ENCODE peak calls at places on chromosomes 7 and 10, in ten cellular contexts. One of them, this sample, is unnamed.

GRCh38 chr10:133008196-133008595 is 65.8 kb upstream of the CFAP46 start:
- DNase-seq in thyroid gland: no peak
- DNase-seq in progenitor cell of endocrine pancreas: no peak
- DNase-seq in astrocyte of the spinal cord: no peak
- DNase-seq in stomach: no peak
- DNase-seq in body of pancreas: no peak
- DNase-seq in fibroblast of the aortic adventitia: no peak
- DNase-seq in CD8-positive, alpha-beta T cell: no peak
- DNase-seq in vagina: no peak
- DNase-seq in IMR-90: no peak
- DNase-seq in this sample: no peak

GRCh38 chr10:131077724-131078123 is 233.8 kb downstream of the TCERG1L start:
- DNase-seq in IMR-90: no peak
- DNase-seq in thyroid gland: no peak
- DNase-seq in CD8-positive, alpha-beta T cell: no peak
- DNase-seq in progenitor cell of endocrine pancreas: no peak
- DNase-seq in stomach: no peak
- DNase-seq in body of pancreas: no peak
- DNase-seq in fibroblast of the aortic adventitia: no peak
- DNase-seq in vagina: no peak
- DNase-seq in astrocyte of the spinal cord: no peak
- DNase-seq in this sample: no peak

GRCh38 chr7:19663816-19664531 is 44.9 kb downstream of the POLR1F start:
- DNase-seq in IMR-90: no peak
- DNase-seq in CD8-positive, alpha-beta T cell: no peak
- DNase-seq in progenitor cell of endocrine pancreas: no peak
- DNase-seq in vagina: no peak
- DNase-seq in stomach: no peak
- DNase-seq in fibroblast of the aortic adventitia: no peak
- DNase-seq in body of pancreas: no peak
- DNase-seq in astrocyte of the spinal cord: no peak
- DNase-seq in thyroid gland: no peak
- DNase-seq in this sample: no peak

GRCh38 chr7:1300636-1301035 is 68.0 kb downstream of the UNCX start:
- DNase-seq in stomach: no peak
- DNase-seq in progenitor cell of endocrine pancreas: no peak
- DNase-seq in CD8-positive, alpha-beta T cell: no peak
- DNase-seq in body of pancreas: no peak
- DNase-seq in vagina: no peak
- DNase-seq in fibroblast of the aortic adventitia: no peak
- DNase-seq in IMR-90: no peak
- DNase-seq in astrocyte of the spinal cord: no peak
- DNase-seq in thyroid gland: no peak
- DNase-seq in this sample: no peak

GRCh38 chr7:80879849-80880248 is 39.0 kb downstream of the SEMA3C start:
- DNase-seq in body of pancreas: no peak
- DNase-seq in astrocyte of the spinal cord: peak
- DNase-seq in fibroblast of the aortic adventitia: no peak
- DNase-seq in stomach: no peak
- DNase-seq in thyroid gland: no peak
- DNase-seq in IMR-90: peak
- DNase-seq in vagina: no peak
- DNase-seq in CD8-positive, alpha-beta T cell: no peak
- DNase-seq in progenitor cell of endocrine pancreas: no peak
- DNase-seq in this sample: no peak

GRCh38 chr10:4532976-4533375 is 293.0 kb upstream of the AKR1E2 start:
- DNase-seq in vagina: no peak
- DNase-seq in IMR-90: no peak
- DNase-seq in stomach: no peak
- DNase-seq in astrocyte of the spinal cord: no peak
- DNase-seq in thyroid gland: no peak
- DNase-seq in progenitor cell of endocrine pancreas: no peak
- DNase-seq in body of pancreas: no peak
- DNase-seq in CD8-positive, alpha-beta T cell: no peak
- DNase-seq in fibroblast of the aortic adventitia: peak
- DNase-seq in this sample: no peak

GRCh38 chr10:12833451-12833850 is 168.1 kb downstream of the CCDC3 start:
- DNase-seq in vagina: no peak
- DNase-seq in IMR-90: no peak
- DNase-seq in fibroblast of the aortic adventitia: no peak
- DNase-seq in stomach: no peak
- DNase-seq in astrocyte of the spinal cord: no peak
- DNase-seq in CD8-positive, alpha-beta T cell: no peak
- DNase-seq in progenitor cell of endocrine pancreas: no peak
- DNase-seq in body of pancreas: no peak
- DNase-seq in thyroid gland: no peak
- DNase-seq in this sample: no peak

GRCh38 chr10:129780901-129781795 is 182.9 kb downstream of the EBF3 start:
- DNase-seq in fibroblast of the aortic adventitia: no peak
- DNase-seq in progenitor cell of endocrine pancreas: no peak
- DNase-seq in vagina: no peak
- DNase-seq in body of pancreas: no peak
- DNase-seq in astrocyte of the spinal cord: no peak
- DNase-seq in stomach: no peak
- DNase-seq in CD8-positive, alpha-beta T cell: no peak
- DNase-seq in IMR-90: no peak
- DNase-seq in thyroid gland: no peak
- DNase-seq in this sample: no peak

GRCh38 chr7:106895246-106895864 is 30.3 kb downstream of the PIK3CG start:
- DNase-seq in CD8-positive, alpha-beta T cell: no peak
- DNase-seq in progenitor cell of endocrine pancreas: no peak
- DNase-seq in IMR-90: no peak
- DNase-seq in body of pancreas: no peak
- DNase-seq in astrocyte of the spinal cord: no peak
- DNase-seq in stomach: no peak
- DNase-seq in thyroid gland: no peak
- DNase-seq in vagina: no peak
- DNase-seq in fibroblast of the aortic adventitia: no peak
- DNase-seq in this sample: no peak

GRCh38 chr7:106890952-106891351 is 25.9 kb downstream of the PIK3CG start:
- DNase-seq in stomach: no peak
- DNase-seq in thyroid gland: no peak
- DNase-seq in vagina: no peak
- DNase-seq in fibroblast of the aortic adventitia: no peak
- DNase-seq in progenitor cell of endocrine pancreas: no peak
- DNase-seq in astrocyte of the spinal cord: no peak
- DNase-seq in body of pancreas: no peak
- DNase-seq in CD8-positive, alpha-beta T cell: no peak
- DNase-seq in IMR-90: no peak
- DNase-seq in this sample: no peak

GRCh38 chr7:106888204-106888603 is 23.1 kb downstream of the PIK3CG start:
- DNase-seq in IMR-90: no peak
- DNase-seq in progenitor cell of endocrine pancreas: no peak
- DNase-seq in thyroid gland: no peak
- DNase-seq in vagina: no peak
- DNase-seq in fibroblast of the aortic adventitia: no peak
- DNase-seq in CD8-positive, alpha-beta T cell: no peak
- DNase-seq in stomach: no peak
- DNase-seq in astrocyte of the spinal cord: no peak
- DNase-seq in body of pancreas: no peak
- DNase-seq in this sample: no peak

GRCh38 chr7:106893591-106893990 is 28.5 kb downstream of the PIK3CG start:
- DNase-seq in body of pancreas: no peak
- DNase-seq in stomach: no peak
- DNase-seq in fibroblast of the aortic adventitia: no peak
- DNase-seq in progenitor cell of endocrine pancreas: no peak
- DNase-seq in astrocyte of the spinal cord: no peak
- DNase-seq in CD8-positive, alpha-beta T cell: no peak
- DNase-seq in thyroid gland: no peak
- DNase-seq in vagina: no peak
- DNase-seq in IMR-90: peak
- DNase-seq in this sample: no peak

GRCh38 chr7:106891545-106892410 is 26.7 kb downstream of the PIK3CG start:
- DNase-seq in stomach: no peak
- DNase-seq in IMR-90: no peak
- DNase-seq in fibroblast of the aortic adventitia: no peak
- DNase-seq in CD8-positive, alpha-beta T cell: no peak
- DNase-seq in body of pancreas: no peak
- DNase-seq in progenitor cell of endocrine pancreas: no peak
- DNase-seq in vagina: no peak
- DNase-seq in astrocyte of the spinal cord: no peak
- DNase-seq in thyroid gland: no peak
- DNase-seq in this sample: no peak
- TF ChIP-seq CTCF in stomach: no peak
- TF ChIP-seq CTCF in IMR-90: no peak
- TF ChIP-seq CTCF in fibroblast of the aortic adventitia: peak
- TF ChIP-seq CTCF in CD8-positive, alpha-beta T cell: no peak
- TF ChIP-seq CTCF in body of pancreas: no peak
- TF ChIP-seq CTCF in progenitor cell of endocrine pancreas: peak
- TF ChIP-seq CTCF in vagina: no peak
- TF ChIP-seq CTCF in astrocyte of the spinal cord: no peak
- TF ChIP-seq CTCF in thyroid gland: no peak
- TF ChIP-seq CTCF in this sample: no peak

GRCh38 chr10:110020265-110020664 is 12.5 kb downstream of the ADD3 start:
- DNase-seq in CD8-positive, alpha-beta T cell: no peak
- DNase-seq in vagina: no peak
- DNase-seq in IMR-90: no peak
- DNase-seq in progenitor cell of endocrine pancreas: no peak
- DNase-seq in fibroblast of the aortic adventitia: no peak
- DNase-seq in stomach: no peak
- DNase-seq in thyroid gland: no peak
- DNase-seq in astrocyte of the spinal cord: no peak
- DNase-seq in body of pancreas: no peak
- DNase-seq in this sample: no peak

GRCh38 chr10:110017940-110018339 is 10.2 kb downstream of the ADD3 start:
- DNase-seq in thyroid gland: no peak
- DNase-seq in IMR-90: no peak
- DNase-seq in body of pancreas: no peak
- DNase-seq in stomach: no peak
- DNase-seq in vagina: no peak
- DNase-seq in astrocyte of the spinal cord: no peak
- DNase-seq in CD8-positive, alpha-beta T cell: no peak
- DNase-seq in progenitor cell of endocrine pancreas: no peak
- DNase-seq in fibroblast of the aortic adventitia: peak
- DNase-seq in this sample: no peak

GRCh38 chr10:110016957-110017514 is 9.3 kb downstream of the ADD3 start:
- DNase-seq in IMR-90: no peak
- DNase-seq in vagina: no peak
- DNase-seq in CD8-positive, alpha-beta T cell: no peak
- DNase-seq in astrocyte of the spinal cord: no peak
- DNase-seq in body of pancreas: no peak
- DNase-seq in stomach: no peak
- DNase-seq in thyroid gland: no peak
- DNase-seq in fibroblast of the aortic adventitia: no peak
- DNase-seq in progenitor cell of endocrine pancreas: no peak
- DNase-seq in this sample: no peak

GRCh38 chr10:110013615-110014293 is 6.0 kb downstream of the ADD3 start:
- DNase-seq in stomach: no peak
- DNase-seq in body of pancreas: no peak
- DNase-seq in vagina: no peak
- DNase-seq in thyroid gland: no peak
- DNase-seq in progenitor cell of endocrine pancreas: no peak
- DNase-seq in astrocyte of the spinal cord: no peak
- DNase-seq in IMR-90: no peak
- DNase-seq in CD8-positive, alpha-beta T cell: no peak
- DNase-seq in fibroblast of the aortic adventitia: peak
- DNase-seq in this sample: no peak

GRCh38 chr10:110016037-110016436 is 8.3 kb downstream of the ADD3 start:
- DNase-seq in body of pancreas: no peak
- DNase-seq in thyroid gland: peak
- DNase-seq in fibroblast of the aortic adventitia: peak
- DNase-seq in vagina: no peak
- DNase-seq in stomach: no peak
- DNase-seq in IMR-90: peak
- DNase-seq in progenitor cell of endocrine pancreas: no peak
- DNase-seq in CD8-positive, alpha-beta T cell: no peak
- DNase-seq in astrocyte of the spinal cord: peak
- DNase-seq in this sample: no peak
- TF ChIP-seq CTCF in body of pancreas: no peak
- TF ChIP-seq CTCF in thyroid gland: peak
- TF ChIP-seq CTCF in fibroblast of the aortic adventitia: peak
- TF ChIP-seq CTCF in vagina: no peak
- TF ChIP-seq CTCF in stomach: peak
- TF ChIP-seq CTCF in IMR-90: peak
- TF ChIP-seq CTCF in progenitor cell of endocrine pancreas: no peak
- TF ChIP-seq CTCF in CD8-positive, alpha-beta T cell: peak
- TF ChIP-seq CTCF in astrocyte of the spinal cord: peak
- TF ChIP-seq CTCF in this sample: no peak

DNA sequence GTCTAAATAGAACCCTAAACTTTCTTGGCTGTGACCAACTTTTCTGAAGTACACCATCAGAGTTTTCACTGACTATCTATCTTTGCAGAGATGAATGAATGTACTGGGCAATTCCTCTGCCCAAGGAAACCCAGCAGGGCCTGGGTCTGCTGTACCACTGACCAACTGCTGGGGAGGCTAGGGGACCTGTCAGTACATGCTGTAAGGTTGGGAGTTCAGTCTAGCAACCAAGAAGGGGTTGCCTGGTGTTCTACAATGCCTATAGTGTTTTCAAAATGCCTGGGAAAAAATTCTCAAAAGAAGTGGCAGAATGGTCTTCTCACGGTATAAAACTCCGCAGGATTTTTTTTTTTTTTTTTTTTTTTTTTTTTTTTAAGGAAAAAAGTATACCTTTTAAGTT is 106.3 kb downstream of the NT5C2 start:
- DNase-seq in IMR-90: no peak
- DNase-seq in stomach: no peak
- DNase-seq in vagina: no peak
- DNase-seq in astrocyte of the spinal cord: no peak
- DNase-seq in thyroid gland: no peak
- DNase-seq in fibroblast of the aortic adventitia: no peak
- DNase-seq in progenitor cell of endocrine pancreas: no peak
- DNase-seq in body of pancreas: no peak
- DNase-seq in CD8-positive, alpha-beta T cell: no peak
- DNase-seq in this sample: no peak
- TF ChIP-seq CTCF in IMR-90: no peak
- TF ChIP-seq CTCF in stomach: no peak
- TF ChIP-seq CTCF in vagina: no peak
- TF ChIP-seq CTCF in astrocyte of the spinal cord: no peak
- TF ChIP-seq CTCF in thyroid gland: no peak
- TF ChIP-seq CTCF in fibroblast of the aortic adventitia: no peak
- TF ChIP-seq CTCF in progenitor cell of endocrine pancreas: no peak
- TF ChIP-seq CTCF in body of pancreas: no peak
- TF ChIP-seq CTCF in CD8-positive, alpha-beta T cell: no peak
- TF ChIP-seq CTCF in this sample: no peak

DNA sequence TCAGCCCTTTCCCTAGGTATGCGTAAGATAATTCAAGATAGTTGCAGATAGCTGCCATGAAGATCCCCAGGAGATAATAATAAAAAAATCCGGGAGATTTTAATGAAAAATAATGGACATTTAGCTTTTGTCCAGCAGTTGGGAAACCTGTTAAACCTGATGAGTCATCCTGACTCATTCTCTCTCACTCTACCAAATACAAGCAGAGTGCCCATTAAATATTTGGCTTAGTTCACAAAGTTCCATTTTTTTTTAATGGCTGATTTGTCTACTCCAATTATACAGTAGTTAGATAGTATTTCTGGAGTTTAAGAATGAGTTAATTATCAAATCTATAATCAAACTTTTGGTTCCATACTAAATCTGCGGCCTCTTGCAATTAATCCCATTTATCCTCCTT is 2.1 kb upstream of the SHTN1 start:
- DNase-seq in fibroblast of the aortic adventitia: peak
- DNase-seq in body of pancreas: no peak
- DNase-seq in CD8-positive, alpha-beta T cell: no peak
- DNase-seq in IMR-90: peak
- DNase-seq in astrocyte of the spinal cord: peak
- DNase-seq in progenitor cell of endocrine pancreas: no peak
- DNase-seq in vagina: no peak
- DNase-seq in stomach: no peak
- DNase-seq in thyroid gland: no peak
- DNase-seq in this sample: no peak
- TF ChIP-seq CTCF in fibroblast of the aortic adventitia: no peak
- TF ChIP-seq CTCF in body of pancreas: no peak
- TF ChIP-seq CTCF in CD8-positive, alpha-beta T cell: no peak
- TF ChIP-seq CTCF in IMR-90: no peak
- TF ChIP-seq CTCF in astrocyte of the spinal cord: no peak
- TF ChIP-seq CTCF in progenitor cell of endocrine pancreas: no peak
- TF ChIP-seq CTCF in vagina: no peak
- TF ChIP-seq CTCF in stomach: no peak
- TF ChIP-seq CTCF in thyroid gland: no peak
- TF ChIP-seq CTCF in this sample: no peak

GRCh38 chr7:105399043-105399725 is 10.5 kb upstream of the SRPK2 start:
- DNase-seq in astrocyte of the spinal cord: peak
- DNase-seq in thyroid gland: no peak
- DNase-seq in CD8-positive, alpha-beta T cell: no peak
- DNase-seq in IMR-90: peak
- DNase-seq in body of pancreas: no peak
- DNase-seq in progenitor cell of endocrine pancreas: no peak
- DNase-seq in stomach: no peak
- DNase-seq in vagina: no peak
- DNase-seq in fibroblast of the aortic adventitia: peak
- DNase-seq in this sample: no peak
- TF ChIP-seq CTCF in astrocyte of the spinal cord: peak
- TF ChIP-seq CTCF in thyroid gland: peak
- TF ChIP-seq CTCF in CD8-positive, alpha-beta T cell: no peak
- TF ChIP-seq CTCF in IMR-90: peak
- TF ChIP-seq CTCF in body of pancreas: no peak
- TF ChIP-seq CTCF in progenitor cell of endocrine pancreas: peak
- TF ChIP-seq CTCF in stomach: peak
- TF ChIP-seq CTCF in vagina: no peak
- TF ChIP-seq CTCF in fibroblast of the aortic adventitia: peak
- TF ChIP-seq CTCF in this sample: peak

This sample was measured in neural crest cell.